ENCODE peak calls at places on chromosomes 16 and 17, in nine cellular contexts. Q is activated T-helper 2 cell treated with anti-CD3 and anti-CD28 coated beads, Interferon-gamma antibody, Interleukin-2, Interleukin-4, amounts not matched to agents 10 μg/mL and 5 μg/mL and 100 μg/mL, durations not matched to agents 14 hours and 24 hours and 36 hours; C is progenitor cell of endocrine pancreas; R is H9; L is brain microvascular endothelial cell; B is smooth muscle cell of the brain vasculature; T is GM23248; K is NCI-H1105; W is AG20443. M is an unnamed sample.

GRCh38 chr16:27378871-27379580 is 22.9 kb upstream of the IL21R start:
- DNase-seq in W (no peak), T (peak; percentile 20), C (no peak), K (no peak), B (no peak), L (no peak), R (no peak), Q (no peak), M (no peak)

GRCh38 chr16:89217138-89217387 is 440 bp upstream of the ZNF778 start:
- DNase-seq in T (no peak), L (no peak), K (no peak), R (no peak), B (no peak), W (no peak), C (no peak), Q (no peak), M (no peak)

GRCh38 chr17:49454050-49454449 is 39.4 kb upstream of the PHB1 start:
- DNase-seq in W (peak; percentile 79), L (no peak), Q (no peak), R (no peak), K (no peak), T (peak; percentile 82), C (no peak), B (no peak), M (peak; percentile 51)

GRCh38 chr17:14737984-14738651 is 437.2 kb downstream of the HS3ST3B1 start:
- DNase-seq in T (peak; percentile 98), R (peak; percentile 44), C (no peak), L (peak; percentile 99), B (peak; percentile 73), K (no peak), Q (no peak), W (peak; percentile 96), M (peak; percentile 41)

GRCh38 chr16:57305159-57305811 is 20.8 kb upstream of the PLLP start:
- DNase-seq in T (no peak), Q (no peak), K (no peak), W (no peak), C (no peak), R (no peak), L (no peak), B (no peak), M (no peak)

GRCh38 chr17:2453325-2453724 is 52.5 kb upstream of the MNT start:
- DNase-seq in R (no peak), W (no peak), L (no peak), T (no peak), C (no peak), K (no peak), Q (no peak), B (no peak), M (no peak)

GRCh38 chr16:56301391-56301850 is 110.1 kb downstream of the GNAO1 start:
- DNase-seq in T (peak; percentile 29), C (no peak), W (no peak), L (peak; percentile 16), B (no peak), Q (no peak), R (no peak), K (no peak), M (no peak)

GRCh38 chr16:90047714-90048346 is 28.6 kb upstream of the DBNDD1 start:
- DNase-seq in T (peak; percentile 21), B (no peak), Q (no peak), L (no peak), K (no peak), C (no peak), R (peak; percentile 52), W (peak; percentile 71), M (no peak)

GRCh38 chr16:85094812-85095211 is 17.5 kb downstream of the CIBAR2 start:
- DNase-seq in K (no peak), T (no peak), C (no peak), B (no peak), R (no peak), W (no peak), L (no peak), Q (no peak), M (no peak)

GRCh38 chr17:19338031-19338990 is 24.2 kb downstream of the B9D1 start:
- DNase-seq in B (no peak), T (peak; percentile 48), Q (peak; percentile 53), L (no peak), C (peak; percentile 57), K (peak; percentile 26), R (peak; percentile 93), W (peak; percentile 39), M (peak; percentile 72)

GRCh38 chr17:63035271-63035670 is 69.2 kb downstream of the TANC2 start:
- DNase-seq in B (peak; percentile 23), R (no peak), Q (no peak), W (no peak), T (peak; percentile 71), K (no peak), L (peak; percentile 63), C (no peak), M (no peak)

GRCh38 chr17:51322390-51323029 is 62.2 kb downstream of the UTP18 start:
- DNase-seq in Q (no peak), C (no peak), T (peak; percentile 46), K (no peak), W (no peak), R (peak; percentile 55), L (no peak), B (no peak), M (peak; percentile 70)